ENCODE peak calls at places on chromosomes 11 and 22, in ten cellular contexts. Y, R, V, H, Z, K, E, Q, S and I are unnamed samples.

GRCh38 chr11:90874971-90875370 is 652.1 kb upstream of the CHORDC1 start:
- DNase-seq in Y (no peak), R (no peak), V (no peak), H (no peak), Z (no peak), K (no peak), E (no peak), Q (no peak), S (no peak), I (no peak)

GRCh38 chr22:50084570-50084969 is 656 bp downstream of the MLC1 start:
- DNase-seq in Y (no peak), R (no peak), V (no peak), H (no peak), Z (no peak), K (no peak), E (no peak), Q (no peak), S (no peak), I (no peak)

GRCh38 chr11:8732748-8733241 is 50.2 kb downstream of the RPL27A start:
- DNase-seq in Y (no peak), R (peak; percentile 75), V (no peak), H (peak; percentile 50), Z (peak; percentile 80), K (peak; percentile 87), E (peak; percentile 92), Q (peak; percentile 77), S (no peak), I (no peak)

GRCh38 chr11:124113890-124114289 is 1.4 kb upstream of the VWA5A start:
- DNase-seq in Y (no peak), R (no peak), V (no peak), H (no peak), Z (peak; percentile 8), K (peak; percentile 14), E (no peak), Q (no peak), S (no peak), I (no peak)

GRCh38 chr11:72238492-72239295 is 5.3 kb downstream of the PHOX2A start:
- DNase-seq in Y (peak; percentile 52), R (no peak), V (no peak), H (no peak), Z (no peak), K (no peak), E (no peak), Q (no peak), S (no peak), I (no peak)

GRCh38 chr22:27597703-27598444 is 203.7 kb downstream of the MN1 start:
- DNase-seq in Y (peak; percentile 59), R (no peak), V (no peak), H (no peak), Z (no peak), K (peak; percentile 12), E (no peak), Q (no peak), S (no peak), I (peak; percentile 24)

GRCh38 chr22:41197046-41197807 is 7.9 kb upstream of the L3MBTL2 start:
- DNase-seq in Y (peak; percentile 79), R (peak; percentile 73), V (peak; percentile 85), H (no peak), Z (peak; percentile 35), K (peak; percentile 32), E (peak; percentile 27), Q (peak; percentile 16), S (peak; percentile 70), I (peak; percentile 84)

GRCh38 chr11:32890843-32891656 is 1.6 kb upstream of the QSER1 start:
- DNase-seq in Y (no peak), R (no peak), V (no peak), H (no peak), Z (no peak), K (no peak), E (no peak), Q (no peak), S (no peak), I (no peak)

GRCh38 chr11:382081-382643 is 11.8 kb upstream of the PKP3 start:
- DNase-seq in Y (no peak), R (no peak), V (no peak), H (no peak), Z (no peak), K (no peak), E (no peak), Q (no peak), S (no peak), I (no peak)

GRCh38 chr11:77823775-77824174 is 2.8 kb downstream of the AAMDC start:
- DNase-seq in Y (no peak), R (no peak), V (no peak), H (no peak), Z (peak; percentile 52), K (peak; percentile 58), E (peak; percentile 54), Q (peak; percentile 34), S (no peak), I (no peak)

GRCh38 chr11:80524330-80524729 is 1083.5 kb upstream of the TENM4 start:
- DNase-seq in Y (no peak), R (no peak), V (no peak), H (no peak), Z (no peak), K (no peak), E (no peak), Q (no peak), S (no peak), I (no peak)

GRCh38 chr11:86551286-86551685 is 121.1 kb downstream of the ME3 start:
- DNase-seq in Y (no peak), R (peak; percentile 59), V (peak; percentile 52), H (peak; percentile 89), Z (peak; percentile 95), K (peak; percentile 90), E (peak; percentile 89), Q (peak; percentile 98), S (no peak), I (peak; percentile 35)

GRCh38 chr11:88801484-88802123 is 264.2 kb downstream of the GRM5 start:
- DNase-seq in Y (no peak), R (no peak), V (no peak), H (no peak), Z (no peak), K (peak; percentile 13), E (no peak), Q (no peak), S (no peak), I (no peak)

GRCh38 chr11:11344045-11344444 is 9.0 kb downstream of the CSNK2A3 start:
- DNase-seq in Y (no peak), R (no peak), V (no peak), H (no peak), Z (no peak), K (no peak), E (no peak), Q (no peak), S (no peak), I (no peak)

GRCh38 chr11:103170865-103171264 is 61.6 kb downstream of the DYNC2H1 start:
- DNase-seq in Y (no peak), R (no peak), V (no peak), H (no peak), Z (peak; percentile 61), K (peak; percentile 54), E (peak; percentile 79), Q (no peak), S (no peak), I (no peak)

GRCh38 chr11:34855754-34856095 is 60.5 kb downstream of the APIP start:
- DNase-seq in Y (no peak), R (no peak), V (no peak), H (no peak), Z (no peak), K (no peak), E (no peak), Q (no peak), S (no peak), I (no peak)

GRCh38 chr11:104073950-104074349 is 37.5 kb downstream of the DDI1 start:
- DNase-seq in Y (no peak), R (no peak), V (peak; percentile 12), H (no peak), Z (peak; percentile 58), K (no peak), E (peak; percentile 15), Q (peak; percentile 19), S (no peak), I (no peak)

GRCh38 chr11:78226684-78227680 is 38.3 kb downstream of the USP35 start:
- DNase-seq in Y (no peak), R (no peak), V (no peak), H (no peak), Z (no peak), K (no peak), E (no peak), Q (no peak), S (no peak), I (no peak)

DNA sequence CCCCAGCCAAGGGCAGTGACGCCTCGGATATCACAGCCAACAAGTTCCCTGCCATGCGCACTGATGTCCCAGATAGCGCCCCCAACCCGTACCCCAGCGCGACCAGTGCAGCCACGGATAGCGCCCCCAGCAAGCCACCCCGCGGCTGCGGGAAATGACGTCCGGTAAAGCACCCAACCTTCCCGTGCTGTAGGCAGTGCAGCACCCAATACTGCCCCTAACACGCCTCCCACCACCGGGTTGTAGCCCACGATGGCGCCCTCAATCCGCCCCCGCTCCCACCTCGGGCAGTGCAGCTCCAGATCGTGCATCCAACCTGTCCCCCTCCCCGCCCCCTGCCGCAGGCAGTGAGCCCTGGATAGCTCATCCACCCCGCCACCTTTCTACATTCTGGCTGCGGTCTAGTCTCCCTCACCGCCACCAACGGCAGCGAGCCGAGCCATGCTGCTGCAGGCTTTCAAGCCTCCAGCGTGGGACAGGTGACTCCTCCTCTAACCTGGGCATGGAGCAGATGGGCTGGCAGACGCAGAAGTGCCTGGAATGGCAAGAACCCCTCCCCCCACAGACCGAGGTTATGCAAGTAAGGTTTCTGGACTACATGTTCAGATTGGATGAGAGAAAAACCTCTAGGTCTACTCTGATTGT is 540 bp downstream of the RFPL2 start:
- DNase-seq in Y (no peak), R (no peak), V (no peak), H (no peak), Z (no peak), K (no peak), E (no peak), Q (no peak), S (no peak), I (peak; percentile 45)
- TF ChIP-seq CTCF in Y (no peak), R (no peak), V (no peak), H (no peak), Z (no peak), K (no peak), E (no peak), Q (no peak), S (no peak), I (no peak)

GRCh38 chr11:22169833-22170232 is 23.1 kb upstream of the ANO5 start:
- DNase-seq in Y (no peak), R (no peak), V (peak; percentile 25), H (no peak), Z (peak; percentile 0), K (no peak), E (no peak), Q (no peak), S (no peak), I (no peak)
- TF ChIP-seq CTCF in Y (peak; percentile 10), R (no peak), V (peak; percentile 44), H (no peak), Z (peak; percentile 13), K (no peak), E (peak; percentile 36), Q (no peak), S (peak; percentile 53), I (no peak)

GRCh38 chr11:95705485-95706124 is 84.0 kb downstream of the FAM76B start:
- DNase-seq in Y (peak; percentile 85), R (peak; percentile 93), V (peak; percentile 78), H (peak; percentile 85), Z (peak; percentile 81), K (peak; percentile 91), E (peak; percentile 86), Q (peak; percentile 68), S (peak; percentile 75), I (peak; percentile 84)
- TF ChIP-seq CTCF in Y (peak; percentile 94), R (peak; percentile 93), V (peak; percentile 97), H (peak; percentile 92), Z (peak; percentile 97), K (peak; percentile 95), E (peak; percentile 98), Q (peak; percentile 91), S (peak; percentile 97), I (peak; percentile 65)

GRCh38 chr22:38758276-38758945 is 2.6 kb upstream of the SUN2 start:
- DNase-seq in Y (no peak), R (no peak), V (no peak), H (no peak), Z (no peak), K (no peak), E (no peak), Q (no peak), S (no peak), I (no peak)
- TF ChIP-seq CTCF in Y (no peak), R (no peak), V (no peak), H (no peak), Z (no peak), K (no peak), E (no peak), Q (no peak), S (no peak), I (no peak)